ENCODE peak calls at places on chromosomes 13 and 19, in seven cellular contexts. E is ACHN; Q is activated T-cell treated with anti-CD3 and anti-CD28 coated beads, Interleukin-2, amount 50 U/mL, for 72 hours; R is T-helper 9 cell; Y is NCI-H526 treated with DMSO at 0.1 percent for 48 hours; A is left cardiac atrium; L is stimulated activated CD8-positive, alpha-beta memory T cell treated with anti-CD3 and anti-CD28 coated beads, Interleukin-4, amount 100 ng/mL, for 24 hours. S is an unnamed sample.

GRCh38 chr19:3642987-3643386 is 16.4 kb upstream of the CACTIN start:
- DNase-seq in A (no peak), R (no peak), E (no peak), Q (peak; percentile 31), Y (peak; percentile 81), L (no peak), S (peak; percentile 36)

GRCh38 chr19:30011051-30011578 is 69.1 kb downstream of the URI1 start:
- DNase-seq in Q (no peak), R (no peak), A (no peak), E (no peak), Y (no peak), L (no peak), S (no peak)

GRCh38 chr19:3984584-3984907 is 717 bp downstream of the EEF2 start:
- DNase-seq in Y (no peak), E (no peak), Q (no peak), R (no peak), L (no peak), A (no peak), S (no peak)

GRCh38 chr13:98997738-98998641 is 20.1 kb upstream of the DOCK9 start:
- DNase-seq in E (no peak), L (no peak), A (no peak), R (no peak), Q (peak; percentile 24), Y (no peak), S (no peak)

GRCh38 chr13:24254151-24254810 is 55.1 kb upstream of the C1QTNF9 start:
- DNase-seq in Q (peak; percentile 72), Y (no peak), L (no peak), E (no peak), A (no peak), R (peak; percentile 62), S (no peak)

GRCh38 chr19:5719274-5719960 is 529 bp downstream of the LONP1 start:
- DNase-seq in E (peak; percentile 28), L (no peak), R (no peak), Q (peak; percentile 54), A (no peak), Y (no peak), S (no peak)

GRCh38 chr19:30222428-30222873 is 149.7 kb upstream of the ZNF536 start:
- DNase-seq in R (no peak), Q (peak; percentile 46), Y (no peak), E (no peak), A (peak; percentile 30), L (no peak), S (peak; percentile 25)

GRCh38 chr19:16249826-16250434 is 52.2 kb downstream of the AP1M1 start:
- DNase-seq in A (no peak), R (no peak), E (no peak), Q (no peak), L (no peak), Y (no peak), S (no peak)

GRCh38 chr13:114015608-114016295 is 41.9 kb upstream of the C13orf46 start:
- DNase-seq in E (peak; percentile 63), Q (peak; percentile 34), L (no peak), Y (no peak), R (no peak), A (peak; percentile 42), S (no peak)

GRCh38 chr13:106471957-106472543 is 63.4 kb downstream of the EFNB2 start:
- DNase-seq in Y (no peak), Q (no peak), R (no peak), E (peak; percentile 83), A (peak; percentile 64), L (no peak), S (no peak)

GRCh38 chr19:14156122-14156521 is 19.7 kb upstream of the ASF1B start:
- DNase-seq in E (no peak), Y (no peak), L (no peak), R (no peak), A (no peak), Q (no peak), S (no peak)